ENCODE peak calls at places on chromosomes 11 and 22, in five cellular contexts. C, A, O, M and X are unnamed samples.

GRCh38 chr11:77793972-77794371 is 26.6 kb downstream of the RSF1 start:
- DNase-seq in C (no peak), O (no peak), A (no peak), M (no peak), X (no peak)

GRCh38 chr11:12125609-12126149 is 15.3 kb downstream of the MICAL2 start:
- DNase-seq in C (no peak), A (no peak), M (no peak), O (no peak), X (no peak)

GRCh38 chr11:2089536-2090165 is 49.5 kb downstream of the IGF2 start:
- DNase-seq in A (no peak), C (no peak), O (no peak), M (peak; percentile 69), X (no peak)

GRCh38 chr11:110777765-110778164 is 65.5 kb upstream of the ARHGAP20 start:
- DNase-seq in M (peak; percentile 88), C (no peak), O (peak; percentile 40), A (no peak), X (peak; percentile 27)

GRCh38 chr11:12074529-12075195 is 35.7 kb upstream of the MICAL2 start:
- DNase-seq in A (no peak), O (no peak), M (peak; percentile 27), C (no peak), X (no peak)

GRCh38 chr11:100220801-100221200 is 466.3 kb upstream of the ARHGAP42 start:
- DNase-seq in M (no peak), O (no peak), C (no peak), A (peak; percentile 13), X (no peak)

GRCh38 chr22:28977481-28977971 is 84.1 kb downstream of the C22orf31 start:
- DNase-seq in A (no peak), C (no peak), M (peak; percentile 58), O (peak; percentile 28), X (no peak)

GRCh38 chr22:40407021-40407761 is 36.8 kb downstream of the SGSM3 start:
- DNase-seq in M (no peak), A (no peak), C (no peak), O (no peak), X (no peak)

GRCh38 chr11:2961080-2961479 is 31.0 kb downstream of the NAP1L4 start:
- DNase-seq in M (no peak), A (no peak), C (no peak), O (no peak), X (no peak)

GRCh38 chr22:45771711-45772110 is 100.1 kb downstream of the ATXN10 start:
- DNase-seq in M (no peak), A (no peak), C (no peak), O (no peak), X (peak; percentile 34)

GRCh38 chr11:10026514-10026913 is 267.5 kb downstream of the SBF2 start:
- DNase-seq in O (peak; percentile 40), C (no peak), A (no peak), M (peak; percentile 84), X (no peak)

GRCh38 chr11:76047231-76047630 is 159.1 kb downstream of the WNT11 start:
- DNase-seq in A (no peak), M (peak; percentile 26), O (no peak), C (no peak), X (no peak)

GRCh38 chr11:18171377-18172000 is 1.1 kb upstream of the MRGPRX4 start:
- DNase-seq in A (peak; percentile 42), C (no peak), M (peak; percentile 27), O (peak; percentile 12), X (no peak)

GRCh38 chr11:120539681-120540369 is 28.3 kb downstream of the GRIK4 start:
- DNase-seq in O (no peak), A (no peak), M (peak; percentile 28), C (no peak), X (no peak)

GRCh38 chr11:336666-337002 is 16.0 kb upstream of the IFITM3 start:
- DNase-seq in A (no peak), O (no peak), C (no peak), M (no peak), X (no peak)

GRCh38 chr11:85779956-85780640 is 30.8 kb downstream of the SYTL2 start:
- DNase-seq in C (no peak), M (no peak), A (peak; percentile 6), O (no peak), X (no peak)

GRCh38 chr22:47768027-47768426 is 1005.6 kb downstream of the TBC1D22A start:
- DNase-seq in A (no peak), O (no peak), C (no peak), M (no peak), X (no peak)

GRCh38 chr11:33773399-33774355 is 643 bp downstream of the FBXO3 start:
- DNase-seq in A (peak; percentile 56), M (peak; percentile 14), O (no peak), C (no peak), X (no peak)

GRCh38 chr11:77406396-77406795 is 67.5 kb downstream of the PAK1 start:
- DNase-seq in M (peak; percentile 17), O (no peak), C (no peak), A (no peak), X (no peak)